ENCODE peak calls at places on chromosomes 7 and 10, in four cellular contexts. M, F, N and O are unnamed samples.

GRCh38 chr7:133846203-133846945 is 280.8 kb upstream of the LRGUK start:
- DNase-seq in M (no peak), F (no peak), N (no peak), O (no peak)

GRCh38 chr7:120089968-120090367 is 183.0 kb upstream of the KCND2 start:
- DNase-seq in M (no peak), F (no peak), N (no peak), O (no peak)

GRCh38 chr10:133198621-133199487 is 31.2 kb upstream of the UTF1 start:
- DNase-seq in M (no peak), F (peak; percentile 27), N (no peak), O (no peak)

GRCh38 chr10:48759113-48759901 is 74.6 kb downstream of the WDFY4 start:
- DNase-seq in M (no peak), F (no peak), N (no peak), O (no peak)

GRCh38 chr7:70579397-70580097 is 552.4 kb upstream of the GALNT17 start:
- DNase-seq in M (no peak), F (no peak), N (no peak), O (no peak)

GRCh38 chr7:140506788-140507464 is 27.6 kb upstream of the MKRN1 start:
- DNase-seq in M (peak; percentile 31), F (peak; percentile 23), N (peak; percentile 80), O (no peak)

GRCh38 chr10:103102195-103102594 is 90.9 kb downstream of the NT5C2 start:
- DNase-seq in M (no peak), F (no peak), N (no peak), O (no peak)

GRCh38 chr10:13834581-13835286 is 248.0 kb downstream of the PRPF18 start:
- DNase-seq in M (no peak), F (no peak), N (no peak), O (no peak)

GRCh38 chr10:24793648-24794379 is 70.1 kb upstream of the ARHGAP21 start:
- DNase-seq in M (no peak), F (no peak), N (no peak), O (no peak)

GRCh38 chr10:43039629-43040481 is 37.0 kb upstream of the RET start:
- DNase-seq in M (no peak), F (no peak), N (peak; percentile 47), O (no peak)